ENCODE peak calls at places on chromosome 6, in eight cellular contexts. P is heart left ventricle, N is IMR-90, Z is HCT116, L is RWPE2, O is thoracic aorta, Y is psoas muscle, W is HepG2. H is an unnamed sample.

GRCh38 chr6:30062471-30063178 is 1.6 kb downstream of the POLR1H start:
- ATAC-seq in P (no peak), N (no peak), Z (no peak), L (no peak), O (no peak), Y (no peak), W (no peak), H (no peak)

GRCh38 chr6:42345696-42346416 is 105.9 kb downstream of the TRERF1 start:
- ATAC-seq in P (no peak), N (no peak), Z (no peak), L (no peak), O (no peak), Y (no peak), W (no peak), H (no peak)

GRCh38 chr6:15473741-15474161 is 189.1 kb downstream of the DTNBP1 start:
- ATAC-seq in P (peak), N (no peak), Z (no peak), L (peak), O (peak), Y (peak), W (no peak), H (peak)

GRCh38 chr6:170443151-170443662 is 109.9 kb downstream of the PSMB1 start:
- ATAC-seq in P (no peak), N (no peak), Z (peak), L (no peak), O (no peak), Y (no peak), W (peak), H (no peak)

GRCh38 chr6:104601756-104602155 is 258.0 kb downstream of the HACE1 start:
- ATAC-seq in P (no peak), N (no peak), Z (no peak), L (no peak), O (no peak), Y (no peak), W (no peak), H (no peak)

GRCh38 chr6:33778475-33779121 is 10.3 kb downstream of the LEMD2 start:
- ATAC-seq in P (no peak), N (no peak), Z (no peak), L (no peak), O (no peak), Y (no peak), W (no peak), H (no peak)

GRCh38 chr6:27383481-27383880 is 5.1 kb upstream of the ZNF391 start:
- ATAC-seq in P (no peak), N (no peak), Z (no peak), L (no peak), O (no peak), Y (no peak), W (no peak), H (no peak)

GRCh38 chr6:150006961-150007464 is 18.3 kb downstream of the RAET1L start:
- ATAC-seq in P (no peak), N (no peak), Z (peak), L (no peak), O (no peak), Y (no peak), W (peak), H (no peak)

GRCh38 chr6:165742047-165742446 is 79.0 kb upstream of the PDE10A start:
- ATAC-seq in P (no peak), N (no peak), Z (no peak), L (no peak), O (no peak), Y (no peak), W (no peak), H (no peak)

GRCh38 chr6:4253604-4254211 is 118.3 kb upstream of the ECI2 start:
- ATAC-seq in P (peak), N (peak), Z (peak), L (peak), O (peak), Y (peak), W (peak), H (peak)

GRCh38 chr6:84774174-84775158 is 10.1 kb upstream of the TBX18 start:
- ATAC-seq in P (peak), N (peak), Z (peak), L (peak), O (peak), Y (peak), W (peak), H (peak)

GRCh38 chr6:136051140-136051775 is 198.9 kb downstream of the MTFR2 start:
- ATAC-seq in P (peak), N (peak), Z (no peak), L (no peak), O (peak), Y (no peak), W (no peak), H (no peak)

GRCh38 chr6:3357669-3358068 is 98.9 kb downstream of the PSMG4 start:
- ATAC-seq in P (no peak), N (no peak), Z (no peak), L (no peak), O (no peak), Y (no peak), W (no peak), H (no peak)

GRCh38 chr6:219641-220198 is 72.6 kb upstream of the DUSP22 start:
- ATAC-seq in P (no peak), N (peak), Z (no peak), L (peak), O (no peak), Y (peak), W (peak), H (peak)

GRCh38 chr6:106017454-106017853 is 68.7 kb upstream of the PRDM1 start:
- ATAC-seq in P (no peak), N (no peak), Z (no peak), L (no peak), O (no peak), Y (no peak), W (no peak), H (no peak)

GRCh38 chr6:149423946-149424440 is 23.9 kb downstream of the SUMO4 start:
- ATAC-seq in P (no peak), N (peak), Z (no peak), L (no peak), O (no peak), Y (no peak), W (peak), H (no peak)

GRCh38 chr6:2719053-2719375 is 31.7 kb downstream of the MYLK4 start:
- ATAC-seq in P (no peak), N (no peak), Z (no peak), L (no peak), O (no peak), Y (no peak), W (no peak), H (no peak)

GRCh38 chr6:170223718-170224693 is 66.9 kb downstream of the DLL1 start:
- ATAC-seq in P (no peak), N (peak), Z (no peak), L (no peak), O (no peak), Y (no peak), W (no peak), H (no peak)

GRCh38 chr6:90477366-90477765 is 109.5 kb downstream of the MAP3K7 start:
- ATAC-seq in P (no peak), N (no peak), Z (no peak), L (no peak), O (no peak), Y (no peak), W (no peak), H (no peak)

GRCh38 chr6:24960991-24961475 is 25.3 kb upstream of the RIPOR2 start:
- ATAC-seq in P (no peak), N (no peak), Z (no peak), L (no peak), O (no peak), Y (no peak), W (no peak), H (no peak)

GRCh38 chr6:122494665-122495272 is 23.2 kb upstream of the SERINC1 start:
- ATAC-seq in P (no peak), N (no peak), Z (no peak), L (no peak), O (no peak), Y (no peak), W (peak), H (no peak)

GRCh38 chr6:31464252-31465184 is 33.4 kb upstream of the MICB start:
- ATAC-seq in P (no peak), N (no peak), Z (no peak), L (no peak), O (no peak), Y (no peak), W (no peak), H (no peak)

GRCh38 chr6:3108746-3109414 is 9.6 kb upstream of the BPHL start:
- ATAC-seq in P (no peak), N (no peak), Z (no peak), L (no peak), O (no peak), Y (no peak), W (peak), H (peak)

GRCh38 chr6:83536034-83536646 is 23.8 kb downstream of the PRSS35 start:
- ATAC-seq in P (no peak), N (peak), Z (peak), L (peak), O (no peak), Y (no peak), W (peak), H (no peak)

GRCh38 chr6:131213501-131213990 is 78.3 kb downstream of the AKAP7 start:
- ATAC-seq in P (peak), N (peak), Z (no peak), L (no peak), O (no peak), Y (no peak), W (no peak), H (no peak)

GRCh38 chr6:154931741-154932424 is 63.2 kb upstream of the TIAM2 start:
- ATAC-seq in P (no peak), N (peak), Z (peak), L (no peak), O (no peak), Y (no peak), W (no peak), H (no peak)

GRCh38 chr6:14865609-14866100 is 380.2 kb upstream of the JARID2 start:
- ATAC-seq in P (no peak), N (peak), Z (no peak), L (no peak), O (no peak), Y (no peak), W (no peak), H (peak)

GRCh38 chr6:91135406-91135805 is 548.5 kb upstream of the MAP3K7 start:
- ATAC-seq in P (no peak), N (no peak), Z (no peak), L (no peak), O (no peak), Y (no peak), W (no peak), H (no peak)

GRCh38 chr6:151803743-151804142 is 3.7 kb upstream of the ESR1 start:
- ATAC-seq in P (no peak), N (no peak), Z (no peak), L (no peak), O (no peak), Y (peak), W (peak), H (no peak)

GRCh38 chr6:170393807-170394399 is 87.3 kb downstream of the FAM120B start:
- ATAC-seq in P (no peak), N (no peak), Z (no peak), L (no peak), O (no peak), Y (no peak), W (peak), H (no peak)

GRCh38 chr6:1574895-1575212 is 34.9 kb upstream of the FOXC1 start:
- ATAC-seq in P (no peak), N (peak), Z (no peak), L (no peak), O (no peak), Y (no peak), W (no peak), H (no peak)

GRCh38 chr6:89117285-89118108 is at the start of gene SRSF12:
- ATAC-seq in P (peak), N (peak), Z (peak), L (peak), O (no peak), Y (peak), W (peak), H (peak)

GRCh38 chr6:108904731-108905130 is 56.5 kb downstream of the ARMC2 start:
- ATAC-seq in P (no peak), N (no peak), Z (no peak), L (no peak), O (no peak), Y (no peak), W (no peak), H (no peak)

DNA sequence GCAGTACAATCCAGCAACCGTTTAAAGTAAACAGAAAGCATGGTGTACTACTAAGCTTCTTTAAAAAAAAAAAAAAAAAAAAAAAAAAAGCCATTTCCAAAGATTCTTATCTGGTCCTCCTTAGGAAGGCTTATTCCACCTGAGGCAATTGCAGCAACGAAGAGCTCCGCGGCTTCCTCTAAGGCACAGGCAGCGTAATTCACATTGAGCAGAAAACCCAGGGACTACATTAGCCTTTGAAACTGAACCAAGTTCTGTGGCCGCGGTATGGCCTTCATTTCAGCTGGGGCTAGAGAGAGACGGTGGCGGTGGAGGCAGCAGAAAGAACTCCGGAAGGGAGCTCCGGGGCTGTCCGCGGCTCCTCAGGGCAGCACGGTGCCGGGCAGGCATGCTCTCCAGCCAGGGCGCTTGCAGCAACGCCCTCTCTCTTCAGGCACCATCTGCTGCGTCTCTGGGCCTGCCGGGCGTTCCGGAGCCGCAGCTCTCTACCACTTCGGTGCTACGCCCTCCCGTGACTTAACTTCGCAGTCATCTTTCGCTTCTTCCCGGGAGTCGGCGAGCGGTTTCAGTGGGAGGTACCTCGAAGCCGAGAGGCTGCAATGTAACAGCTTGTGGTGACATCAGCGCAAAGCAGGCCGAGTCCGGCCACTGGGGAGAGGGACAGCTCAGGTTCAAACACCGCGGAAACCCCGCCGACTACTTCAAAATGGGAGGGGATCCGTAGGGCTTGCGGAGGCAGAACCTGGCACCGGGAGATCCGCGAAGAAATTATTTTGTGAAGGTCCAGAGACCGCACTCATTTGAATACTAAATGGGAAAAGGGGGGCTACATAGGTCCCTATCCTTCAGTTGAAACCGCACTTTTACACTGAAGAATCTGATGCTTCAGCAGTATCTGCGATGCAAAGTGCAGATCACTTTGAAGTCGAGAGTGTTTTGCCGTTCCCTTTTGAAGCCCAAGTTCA is 100.0 kb downstream of the DST start:
- ATAC-seq in P (peak), N (peak), Z (peak), L (peak), O (peak), Y (peak), W (peak), H (peak)
- TF ChIP-seq CTCF in P (peak), N (peak), Z (no peak), L (peak), O (peak), Y (peak), W (peak), H (peak)

DNA sequence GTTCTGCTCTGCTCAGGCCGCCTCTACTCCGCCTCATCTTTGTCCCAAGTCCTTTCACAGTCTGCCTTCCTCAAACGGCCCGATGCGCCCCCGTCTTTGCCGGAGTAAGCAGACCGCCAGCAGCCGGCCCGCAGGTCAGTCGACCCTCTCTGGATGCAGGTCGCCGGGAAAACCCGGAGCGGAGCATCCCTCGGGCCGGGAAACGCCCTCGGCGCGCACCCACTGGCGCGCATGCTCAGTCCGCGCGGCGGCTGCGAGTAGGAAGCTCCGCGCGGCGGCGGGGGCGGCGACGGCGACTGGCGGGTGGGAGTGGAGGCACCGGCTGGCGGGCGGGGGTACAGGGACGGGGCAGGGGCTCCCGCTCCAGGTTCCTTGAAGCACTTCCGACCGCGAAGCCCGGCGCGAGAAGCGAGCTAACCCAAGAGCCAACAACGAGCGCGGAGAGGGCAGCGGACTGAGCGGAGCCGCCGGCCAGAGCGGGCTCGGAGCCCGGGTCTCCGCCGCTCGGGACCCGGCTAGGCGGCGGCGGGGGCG is at the start of gene LRRC1:
- ATAC-seq in P (peak), N (peak), Z (peak), L (peak), O (peak), Y (peak), W (peak), H (peak)
- H3K4me3 ChIP-seq in P (peak), N (peak), Z (peak), L (peak), O (peak), Y (peak), W (peak), H (peak)

GRCh38 chr6:43884660-43885022 is 114.6 kb downstream of the VEGFA start:
- ATAC-seq in P (no peak), N (no peak), Z (no peak), L (no peak), O (no peak), Y (no peak), W (no peak), H (no peak)

GRCh38 chr6:43883698-43884659 is 114.0 kb downstream of the VEGFA start:
- ATAC-seq in P (no peak), N (no peak), Z (no peak), L (no peak), O (no peak), Y (no peak), W (no peak), H (peak)

GRCh38 chr6:43886717-43887339 is 116.8 kb downstream of the VEGFA start:
- ATAC-seq in P (peak), N (no peak), Z (no peak), L (no peak), O (no peak), Y (peak), W (no peak), H (no peak)

GRCh38 chr6:43886067-43886461 is 116.1 kb downstream of the VEGFA start:
- ATAC-seq in P (no peak), N (no peak), Z (no peak), L (no peak), O (no peak), Y (no peak), W (no peak), H (no peak)

GRCh38 chr6:43885399-43886066 is 115.5 kb downstream of the VEGFA start:
- ATAC-seq in P (no peak), N (no peak), Z (no peak), L (no peak), O (no peak), Y (no peak), W (no peak), H (no peak)
- TF ChIP-seq CTCF in P (no peak), N (no peak), Z (no peak), L (no peak), O (no peak), Y (no peak), W (peak), H (no peak)

DNA sequence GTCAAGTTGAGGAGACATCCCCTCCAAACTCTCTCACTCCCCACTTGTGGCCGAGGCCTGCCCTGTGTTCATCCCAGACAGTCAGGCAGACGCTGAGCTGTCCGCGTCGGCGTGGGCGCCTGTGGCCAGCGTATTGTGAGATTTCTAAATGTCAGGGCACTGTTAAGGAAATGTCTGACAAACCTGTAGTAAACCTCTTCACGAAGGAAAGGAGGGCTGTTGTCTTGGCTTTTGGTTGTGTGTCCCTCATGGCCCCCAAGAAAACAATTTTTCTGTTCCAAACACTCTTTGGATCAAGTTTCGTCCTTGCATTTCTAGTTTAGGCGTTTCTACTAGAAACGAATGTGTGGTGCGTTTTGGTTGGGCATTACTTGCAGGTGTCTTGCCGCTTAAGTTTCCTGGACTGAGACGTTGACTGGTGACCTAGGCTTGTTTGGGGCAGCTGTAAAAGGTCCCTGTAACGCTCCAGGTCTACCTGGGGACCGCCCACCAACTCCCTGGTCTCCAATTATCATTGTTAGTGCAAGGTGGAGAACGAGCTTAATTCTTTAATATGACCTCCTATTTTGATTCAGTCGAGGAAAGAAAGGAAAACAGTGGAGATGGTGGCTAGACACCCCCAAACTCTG is 8.7 kb upstream of the POU3F2 start:
- ATAC-seq in P (no peak), N (no peak), Z (no peak), L (no peak), O (no peak), Y (no peak), W (no peak), H (no peak)
- H3K4me3 ChIP-seq in P (no peak), N (no peak), Z (no peak), L (no peak), O (no peak), Y (no peak), W (no peak), H (no peak)

DNA sequence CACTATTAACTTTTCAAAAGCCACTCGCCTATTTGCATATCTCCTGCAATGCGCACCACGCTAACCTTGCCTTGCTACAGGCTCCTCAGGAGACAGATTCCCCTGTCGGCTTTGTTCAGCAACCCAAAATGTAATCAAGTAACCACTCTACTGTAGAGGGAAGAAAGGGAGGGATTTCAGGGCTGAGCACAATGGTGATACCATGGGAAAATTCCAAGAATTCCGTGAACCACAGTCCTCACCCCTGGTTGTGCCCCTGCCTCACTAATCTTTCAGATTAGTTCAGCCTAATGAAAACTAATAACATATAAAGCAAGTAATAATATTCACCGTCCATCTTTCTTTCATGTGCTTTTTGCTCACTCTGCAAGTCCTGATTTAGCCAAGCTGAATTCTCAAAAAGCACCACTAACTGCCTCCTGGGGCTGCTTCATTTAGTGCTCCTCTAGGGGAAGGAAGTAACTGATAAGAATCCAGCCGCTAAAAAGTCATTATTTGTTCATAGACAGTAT is 6.6 kb downstream of the CITED2 start:
- ATAC-seq in P (no peak), N (no peak), Z (no peak), L (no peak), O (no peak), Y (no peak), W (no peak), H (no peak)
- TF ChIP-seq CTCF in P (no peak), N (no peak), Z (no peak), L (no peak), O (no peak), Y (no peak), W (no peak), H (no peak)